ENCODE peak calls at places on chromosomes 7 and 10, in eight cellular contexts. One of them, this sample, is unnamed.

GRCh38 chr10:82037076-82037475 is 162.1 kb downstream of the NRG3 start:
- DNase-seq in activated T-cell treated with anti-CD3 and anti-CD28 coated beads for 4 hours: no peak
- DNase-seq in GM12865: no peak
- DNase-seq in left ventricle myocardium inferior: no peak
- DNase-seq in activated CD4-positive, alpha-beta T cell treated with anti-CD3 and anti-CD28 coated beads, Interleukin-2, amount 10 ng/mL, durations not matched to agents 7 days and 5 days: no peak
- DNase-seq in stimulated activated CD4-positive, alpha-beta T cell treated with anti-CD3 and anti-CD28 coated beads, TNF-alpha, amount 100 ng/mL, for 24 hours: no peak
- DNase-seq in ELR: no peak
- DNase-seq in activated CD8-positive, alpha-beta memory T cell treated with anti-CD3 and anti-CD28 coated beads, Interleukin-2, amount 50 U/mL, for 48 hours: no peak
- DNase-seq in this sample: no peak

GRCh38 chr10:63633677-63634487 is 112.7 kb downstream of the REEP3 start:
- DNase-seq in activated CD8-positive, alpha-beta memory T cell treated with anti-CD3 and anti-CD28 coated beads, Interleukin-2, amount 50 U/mL, for 48 hours: no peak
- DNase-seq in activated CD4-positive, alpha-beta T cell treated with anti-CD3 and anti-CD28 coated beads, Interleukin-2, amount 10 ng/mL, durations not matched to agents 7 days and 5 days: no peak
- DNase-seq in left ventricle myocardium inferior: no peak
- DNase-seq in GM12865: no peak
- DNase-seq in stimulated activated CD4-positive, alpha-beta T cell treated with anti-CD3 and anti-CD28 coated beads, TNF-alpha, amount 100 ng/mL, for 24 hours: no peak
- DNase-seq in ELR: peak
- DNase-seq in activated T-cell treated with anti-CD3 and anti-CD28 coated beads for 4 hours: no peak
- DNase-seq in this sample: peak

GRCh38 chr7:140206963-140207362 is 30.2 kb upstream of the KDM7A start:
- DNase-seq in left ventricle myocardium inferior: no peak
- DNase-seq in stimulated activated CD4-positive, alpha-beta T cell treated with anti-CD3 and anti-CD28 coated beads, TNF-alpha, amount 100 ng/mL, for 24 hours: no peak
- DNase-seq in activated CD4-positive, alpha-beta T cell treated with anti-CD3 and anti-CD28 coated beads, Interleukin-2, amount 10 ng/mL, durations not matched to agents 7 days and 5 days: no peak
- DNase-seq in activated T-cell treated with anti-CD3 and anti-CD28 coated beads for 4 hours: no peak
- DNase-seq in GM12865: no peak
- DNase-seq in activated CD8-positive, alpha-beta memory T cell treated with anti-CD3 and anti-CD28 coated beads, Interleukin-2, amount 50 U/mL, for 48 hours: no peak
- DNase-seq in ELR: no peak
- DNase-seq in this sample: no peak

GRCh38 chr10:31399171-31399570 is 80.2 kb downstream of the ZEB1 start:
- DNase-seq in activated T-cell treated with anti-CD3 and anti-CD28 coated beads for 4 hours: no peak
- DNase-seq in ELR: no peak
- DNase-seq in activated CD4-positive, alpha-beta T cell treated with anti-CD3 and anti-CD28 coated beads, Interleukin-2, amount 10 ng/mL, durations not matched to agents 7 days and 5 days: no peak
- DNase-seq in left ventricle myocardium inferior: no peak
- DNase-seq in GM12865: no peak
- DNase-seq in activated CD8-positive, alpha-beta memory T cell treated with anti-CD3 and anti-CD28 coated beads, Interleukin-2, amount 50 U/mL, for 48 hours: no peak
- DNase-seq in stimulated activated CD4-positive, alpha-beta T cell treated with anti-CD3 and anti-CD28 coated beads, TNF-alpha, amount 100 ng/mL, for 24 hours: no peak
- DNase-seq in this sample: no peak

GRCh38 chr7:108824840-108825540 is 255.3 kb downstream of the DNAJB9 start:
- DNase-seq in activated T-cell treated with anti-CD3 and anti-CD28 coated beads for 4 hours: no peak
- DNase-seq in stimulated activated CD4-positive, alpha-beta T cell treated with anti-CD3 and anti-CD28 coated beads, TNF-alpha, amount 100 ng/mL, for 24 hours: no peak
- DNase-seq in activated CD8-positive, alpha-beta memory T cell treated with anti-CD3 and anti-CD28 coated beads, Interleukin-2, amount 50 U/mL, for 48 hours: no peak
- DNase-seq in activated CD4-positive, alpha-beta T cell treated with anti-CD3 and anti-CD28 coated beads, Interleukin-2, amount 10 ng/mL, durations not matched to agents 7 days and 5 days: no peak
- DNase-seq in ELR: peak
- DNase-seq in left ventricle myocardium inferior: no peak
- DNase-seq in GM12865: no peak
- DNase-seq in this sample: no peak

GRCh38 chr10:48885376-48885775 is 54.3 kb downstream of the LRRC18 start:
- DNase-seq in ELR: peak
- DNase-seq in left ventricle myocardium inferior: no peak
- DNase-seq in activated CD8-positive, alpha-beta memory T cell treated with anti-CD3 and anti-CD28 coated beads, Interleukin-2, amount 50 U/mL, for 48 hours: no peak
- DNase-seq in GM12865: no peak
- DNase-seq in activated T-cell treated with anti-CD3 and anti-CD28 coated beads for 4 hours: no peak
- DNase-seq in activated CD4-positive, alpha-beta T cell treated with anti-CD3 and anti-CD28 coated beads, Interleukin-2, amount 10 ng/mL, durations not matched to agents 7 days and 5 days: no peak
- DNase-seq in stimulated activated CD4-positive, alpha-beta T cell treated with anti-CD3 and anti-CD28 coated beads, TNF-alpha, amount 100 ng/mL, for 24 hours: no peak
- DNase-seq in this sample: peak

GRCh38 chr7:143395187-143396149 is 13.2 kb downstream of the EPHA1 start:
- DNase-seq in stimulated activated CD4-positive, alpha-beta T cell treated with anti-CD3 and anti-CD28 coated beads, TNF-alpha, amount 100 ng/mL, for 24 hours: no peak
- DNase-seq in activated CD4-positive, alpha-beta T cell treated with anti-CD3 and anti-CD28 coated beads, Interleukin-2, amount 10 ng/mL, durations not matched to agents 7 days and 5 days: no peak
- DNase-seq in left ventricle myocardium inferior: no peak
- DNase-seq in activated CD8-positive, alpha-beta memory T cell treated with anti-CD3 and anti-CD28 coated beads, Interleukin-2, amount 50 U/mL, for 48 hours: no peak
- DNase-seq in activated T-cell treated with anti-CD3 and anti-CD28 coated beads for 4 hours: no peak
- DNase-seq in ELR: peak
- DNase-seq in GM12865: no peak
- DNase-seq in this sample: no peak

GRCh38 chr7:40608321-40609075 is 473.7 kb downstream of the SUGCT start:
- DNase-seq in activated T-cell treated with anti-CD3 and anti-CD28 coated beads for 4 hours: no peak
- DNase-seq in activated CD8-positive, alpha-beta memory T cell treated with anti-CD3 and anti-CD28 coated beads, Interleukin-2, amount 50 U/mL, for 48 hours: no peak
- DNase-seq in left ventricle myocardium inferior: no peak
- DNase-seq in ELR: peak
- DNase-seq in activated CD4-positive, alpha-beta T cell treated with anti-CD3 and anti-CD28 coated beads, Interleukin-2, amount 10 ng/mL, durations not matched to agents 7 days and 5 days: no peak
- DNase-seq in GM12865: no peak
- DNase-seq in stimulated activated CD4-positive, alpha-beta T cell treated with anti-CD3 and anti-CD28 coated beads, TNF-alpha, amount 100 ng/mL, for 24 hours: no peak
- DNase-seq in this sample: no peak

GRCh38 chr10:43120116-43120947 is 17.9 kb upstream of the CSGALNACT2 start:
- DNase-seq in left ventricle myocardium inferior: no peak
- DNase-seq in activated T-cell treated with anti-CD3 and anti-CD28 coated beads for 4 hours: no peak
- DNase-seq in activated CD4-positive, alpha-beta T cell treated with anti-CD3 and anti-CD28 coated beads, Interleukin-2, amount 10 ng/mL, durations not matched to agents 7 days and 5 days: no peak
- DNase-seq in GM12865: no peak
- DNase-seq in stimulated activated CD4-positive, alpha-beta T cell treated with anti-CD3 and anti-CD28 coated beads, TNF-alpha, amount 100 ng/mL, for 24 hours: no peak
- DNase-seq in activated CD8-positive, alpha-beta memory T cell treated with anti-CD3 and anti-CD28 coated beads, Interleukin-2, amount 50 U/mL, for 48 hours: peak
- DNase-seq in ELR: no peak
- DNase-seq in this sample: no peak

GRCh38 chr7:48887500-48887899 is 36.8 kb upstream of the CDC14C start:
- DNase-seq in stimulated activated CD4-positive, alpha-beta T cell treated with anti-CD3 and anti-CD28 coated beads, TNF-alpha, amount 100 ng/mL, for 24 hours: no peak
- DNase-seq in left ventricle myocardium inferior: no peak
- DNase-seq in ELR: no peak
- DNase-seq in activated CD8-positive, alpha-beta memory T cell treated with anti-CD3 and anti-CD28 coated beads, Interleukin-2, amount 50 U/mL, for 48 hours: no peak
- DNase-seq in GM12865: no peak
- DNase-seq in activated T-cell treated with anti-CD3 and anti-CD28 coated beads for 4 hours: no peak
- DNase-seq in activated CD4-positive, alpha-beta T cell treated with anti-CD3 and anti-CD28 coated beads, Interleukin-2, amount 10 ng/mL, durations not matched to agents 7 days and 5 days: no peak
- DNase-seq in this sample: no peak

GRCh38 chr7:76108540-76109233 is 60.8 kb downstream of the MDH2 start:
- DNase-seq in activated T-cell treated with anti-CD3 and anti-CD28 coated beads for 4 hours: no peak
- DNase-seq in activated CD8-positive, alpha-beta memory T cell treated with anti-CD3 and anti-CD28 coated beads, Interleukin-2, amount 50 U/mL, for 48 hours: no peak
- DNase-seq in GM12865: no peak
- DNase-seq in ELR: peak
- DNase-seq in activated CD4-positive, alpha-beta T cell treated with anti-CD3 and anti-CD28 coated beads, Interleukin-2, amount 10 ng/mL, durations not matched to agents 7 days and 5 days: no peak
- DNase-seq in stimulated activated CD4-positive, alpha-beta T cell treated with anti-CD3 and anti-CD28 coated beads, TNF-alpha, amount 100 ng/mL, for 24 hours: no peak
- DNase-seq in left ventricle myocardium inferior: no peak
- DNase-seq in this sample: no peak

GRCh38 chr10:22765660-22766547 is 51.5 kb upstream of the PIP4K2A start:
- DNase-seq in stimulated activated CD4-positive, alpha-beta T cell treated with anti-CD3 and anti-CD28 coated beads, TNF-alpha, amount 100 ng/mL, for 24 hours: no peak
- DNase-seq in GM12865: peak
- DNase-seq in activated CD8-positive, alpha-beta memory T cell treated with anti-CD3 and anti-CD28 coated beads, Interleukin-2, amount 50 U/mL, for 48 hours: no peak
- DNase-seq in activated T-cell treated with anti-CD3 and anti-CD28 coated beads for 4 hours: no peak
- DNase-seq in ELR: no peak
- DNase-seq in left ventricle myocardium inferior: no peak
- DNase-seq in activated CD4-positive, alpha-beta T cell treated with anti-CD3 and anti-CD28 coated beads, Interleukin-2, amount 10 ng/mL, durations not matched to agents 7 days and 5 days: no peak
- DNase-seq in this sample: no peak

GRCh38 chr7:157080111-157080730 is 58.5 kb upstream of the UBE3C start:
- DNase-seq in activated CD8-positive, alpha-beta memory T cell treated with anti-CD3 and anti-CD28 coated beads, Interleukin-2, amount 50 U/mL, for 48 hours: peak
- DNase-seq in activated T-cell treated with anti-CD3 and anti-CD28 coated beads for 4 hours: no peak
- DNase-seq in left ventricle myocardium inferior: no peak
- DNase-seq in GM12865: no peak
- DNase-seq in ELR: peak
- DNase-seq in stimulated activated CD4-positive, alpha-beta T cell treated with anti-CD3 and anti-CD28 coated beads, TNF-alpha, amount 100 ng/mL, for 24 hours: no peak
- DNase-seq in activated CD4-positive, alpha-beta T cell treated with anti-CD3 and anti-CD28 coated beads, Interleukin-2, amount 10 ng/mL, durations not matched to agents 7 days and 5 days: no peak
- DNase-seq in this sample: no peak

GRCh38 chr7:1298938-1299885 is 66.5 kb downstream of the UNCX start:
- DNase-seq in activated T-cell treated with anti-CD3 and anti-CD28 coated beads for 4 hours: no peak
- DNase-seq in activated CD4-positive, alpha-beta T cell treated with anti-CD3 and anti-CD28 coated beads, Interleukin-2, amount 10 ng/mL, durations not matched to agents 7 days and 5 days: no peak
- DNase-seq in left ventricle myocardium inferior: no peak
- DNase-seq in stimulated activated CD4-positive, alpha-beta T cell treated with anti-CD3 and anti-CD28 coated beads, TNF-alpha, amount 100 ng/mL, for 24 hours: no peak
- DNase-seq in GM12865: no peak
- DNase-seq in activated CD8-positive, alpha-beta memory T cell treated with anti-CD3 and anti-CD28 coated beads, Interleukin-2, amount 50 U/mL, for 48 hours: no peak
- DNase-seq in ELR: no peak
- DNase-seq in this sample: no peak

GRCh38 chr7:72435913-72436480 is 23.9 kb upstream of the CALN1 start:
- DNase-seq in GM12865: peak
- DNase-seq in activated CD4-positive, alpha-beta T cell treated with anti-CD3 and anti-CD28 coated beads, Interleukin-2, amount 10 ng/mL, durations not matched to agents 7 days and 5 days: no peak
- DNase-seq in ELR: no peak
- DNase-seq in activated T-cell treated with anti-CD3 and anti-CD28 coated beads for 4 hours: no peak
- DNase-seq in activated CD8-positive, alpha-beta memory T cell treated with anti-CD3 and anti-CD28 coated beads, Interleukin-2, amount 50 U/mL, for 48 hours: no peak
- DNase-seq in stimulated activated CD4-positive, alpha-beta T cell treated with anti-CD3 and anti-CD28 coated beads, TNF-alpha, amount 100 ng/mL, for 24 hours: no peak
- DNase-seq in left ventricle myocardium inferior: no peak
- DNase-seq in this sample: no peak

GRCh38 chr7:135147899-135148721 is at the start of gene TMEM140:
- DNase-seq in stimulated activated CD4-positive, alpha-beta T cell treated with anti-CD3 and anti-CD28 coated beads, TNF-alpha, amount 100 ng/mL, for 24 hours: no peak
- DNase-seq in left ventricle myocardium inferior: no peak
- DNase-seq in ELR: peak
- DNase-seq in activated CD8-positive, alpha-beta memory T cell treated with anti-CD3 and anti-CD28 coated beads, Interleukin-2, amount 50 U/mL, for 48 hours: peak
- DNase-seq in GM12865: peak
- DNase-seq in activated CD4-positive, alpha-beta T cell treated with anti-CD3 and anti-CD28 coated beads, Interleukin-2, amount 10 ng/mL, durations not matched to agents 7 days and 5 days: peak
- DNase-seq in activated T-cell treated with anti-CD3 and anti-CD28 coated beads for 4 hours: peak
- DNase-seq in this sample: no peak

GRCh38 chr7:148270576-148270975 is 320.0 kb upstream of the C7orf33 start:
- DNase-seq in left ventricle myocardium inferior: no peak
- DNase-seq in ELR: no peak
- DNase-seq in activated CD4-positive, alpha-beta T cell treated with anti-CD3 and anti-CD28 coated beads, Interleukin-2, amount 10 ng/mL, durations not matched to agents 7 days and 5 days: no peak
- DNase-seq in GM12865: no peak
- DNase-seq in stimulated activated CD4-positive, alpha-beta T cell treated with anti-CD3 and anti-CD28 coated beads, TNF-alpha, amount 100 ng/mL, for 24 hours: no peak
- DNase-seq in activated T-cell treated with anti-CD3 and anti-CD28 coated beads for 4 hours: no peak
- DNase-seq in activated CD8-positive, alpha-beta memory T cell treated with anti-CD3 and anti-CD28 coated beads, Interleukin-2, amount 50 U/mL, for 48 hours: no peak
- DNase-seq in this sample: no peak

GRCh38 chr10:125911990-125912389 is 15.6 kb downstream of the FANK1 start:
- DNase-seq in GM12865: no peak
- DNase-seq in left ventricle myocardium inferior: no peak
- DNase-seq in activated CD4-positive, alpha-beta T cell treated with anti-CD3 and anti-CD28 coated beads, Interleukin-2, amount 10 ng/mL, durations not matched to agents 7 days and 5 days: no peak
- DNase-seq in ELR: no peak
- DNase-seq in activated CD8-positive, alpha-beta memory T cell treated with anti-CD3 and anti-CD28 coated beads, Interleukin-2, amount 50 U/mL, for 48 hours: no peak
- DNase-seq in activated T-cell treated with anti-CD3 and anti-CD28 coated beads for 4 hours: no peak
- DNase-seq in stimulated activated CD4-positive, alpha-beta T cell treated with anti-CD3 and anti-CD28 coated beads, TNF-alpha, amount 100 ng/mL, for 24 hours: no peak
- DNase-seq in this sample: no peak

GRCh38 chr10:62374862-62375710 is 917 bp downstream of the ZNF365 start:
- DNase-seq in ELR: peak
- DNase-seq in activated CD4-positive, alpha-beta T cell treated with anti-CD3 and anti-CD28 coated beads, Interleukin-2, amount 10 ng/mL, durations not matched to agents 7 days and 5 days: no peak
- DNase-seq in GM12865: peak
- DNase-seq in stimulated activated CD4-positive, alpha-beta T cell treated with anti-CD3 and anti-CD28 coated beads, TNF-alpha, amount 100 ng/mL, for 24 hours: no peak
- DNase-seq in left ventricle myocardium inferior: no peak
- DNase-seq in activated CD8-positive, alpha-beta memory T cell treated with anti-CD3 and anti-CD28 coated beads, Interleukin-2, amount 50 U/mL, for 48 hours: no peak
- DNase-seq in activated T-cell treated with anti-CD3 and anti-CD28 coated beads for 4 hours: no peak
- DNase-seq in this sample: no peak

GRCh38 chr7:20268832-20269231 is 51.6 kb upstream of the MACC1 start:
- DNase-seq in activated CD8-positive, alpha-beta memory T cell treated with anti-CD3 and anti-CD28 coated beads, Interleukin-2, amount 50 U/mL, for 48 hours: no peak
- DNase-seq in activated CD4-positive, alpha-beta T cell treated with anti-CD3 and anti-CD28 coated beads, Interleukin-2, amount 10 ng/mL, durations not matched to agents 7 days and 5 days: no peak
- DNase-seq in stimulated activated CD4-positive, alpha-beta T cell treated with anti-CD3 and anti-CD28 coated beads, TNF-alpha, amount 100 ng/mL, for 24 hours: no peak
- DNase-seq in ELR: no peak
- DNase-seq in activated T-cell treated with anti-CD3 and anti-CD28 coated beads for 4 hours: no peak
- DNase-seq in left ventricle myocardium inferior: no peak
- DNase-seq in GM12865: no peak
- DNase-seq in this sample: no peak

GRCh38 chr10:71921319-71922027 is 42.7 kb upstream of the CHST3 start:
- DNase-seq in left ventricle myocardium inferior: peak
- DNase-seq in ELR: peak
- DNase-seq in GM12865: no peak
- DNase-seq in activated CD8-positive, alpha-beta memory T cell treated with anti-CD3 and anti-CD28 coated beads, Interleukin-2, amount 50 U/mL, for 48 hours: no peak
- DNase-seq in activated CD4-positive, alpha-beta T cell treated with anti-CD3 and anti-CD28 coated beads, Interleukin-2, amount 10 ng/mL, durations not matched to agents 7 days and 5 days: no peak
- DNase-seq in activated T-cell treated with anti-CD3 and anti-CD28 coated beads for 4 hours: no peak
- DNase-seq in stimulated activated CD4-positive, alpha-beta T cell treated with anti-CD3 and anti-CD28 coated beads, TNF-alpha, amount 100 ng/mL, for 24 hours: no peak
- DNase-seq in this sample: no peak

GRCh38 chr7:157849341-157849596 is 512.5 kb downstream of the DNAJB6 start:
- DNase-seq in GM12865: no peak
- DNase-seq in ELR: no peak
- DNase-seq in activated CD8-positive, alpha-beta memory T cell treated with anti-CD3 and anti-CD28 coated beads, Interleukin-2, amount 50 U/mL, for 48 hours: no peak
- DNase-seq in left ventricle myocardium inferior: no peak
- DNase-seq in activated CD4-positive, alpha-beta T cell treated with anti-CD3 and anti-CD28 coated beads, Interleukin-2, amount 10 ng/mL, durations not matched to agents 7 days and 5 days: no peak
- DNase-seq in stimulated activated CD4-positive, alpha-beta T cell treated with anti-CD3 and anti-CD28 coated beads, TNF-alpha, amount 100 ng/mL, for 24 hours: no peak
- DNase-seq in activated T-cell treated with anti-CD3 and anti-CD28 coated beads for 4 hours: no peak
- DNase-seq in this sample: no peak

GRCh38 chr10:43202657-43203490 is 64.0 kb downstream of the RASGEF1A start:
- DNase-seq in ELR: no peak
- DNase-seq in activated T-cell treated with anti-CD3 and anti-CD28 coated beads for 4 hours: peak
- DNase-seq in stimulated activated CD4-positive, alpha-beta T cell treated with anti-CD3 and anti-CD28 coated beads, TNF-alpha, amount 100 ng/mL, for 24 hours: no peak
- DNase-seq in left ventricle myocardium inferior: peak
- DNase-seq in activated CD8-positive, alpha-beta memory T cell treated with anti-CD3 and anti-CD28 coated beads, Interleukin-2, amount 50 U/mL, for 48 hours: peak
- DNase-seq in GM12865: peak
- DNase-seq in activated CD4-positive, alpha-beta T cell treated with anti-CD3 and anti-CD28 coated beads, Interleukin-2, amount 10 ng/mL, durations not matched to agents 7 days and 5 days: peak
- DNase-seq in this sample: peak

GRCh38 chr10:124741281-124741921 is 2.8 kb downstream of the FAM53B start:
- DNase-seq in activated T-cell treated with anti-CD3 and anti-CD28 coated beads for 4 hours: peak
- DNase-seq in left ventricle myocardium inferior: peak
- DNase-seq in ELR: peak
- DNase-seq in activated CD4-positive, alpha-beta T cell treated with anti-CD3 and anti-CD28 coated beads, Interleukin-2, amount 10 ng/mL, durations not matched to agents 7 days and 5 days: peak
- DNase-seq in activated CD8-positive, alpha-beta memory T cell treated with anti-CD3 and anti-CD28 coated beads, Interleukin-2, amount 50 U/mL, for 48 hours: no peak
- DNase-seq in GM12865: peak
- DNase-seq in stimulated activated CD4-positive, alpha-beta T cell treated with anti-CD3 and anti-CD28 coated beads, TNF-alpha, amount 100 ng/mL, for 24 hours: no peak
- DNase-seq in this sample: peak

GRCh38 chr10:78864761-78865517 is 203.8 kb upstream of the ZMIZ1 start:
- DNase-seq in activated T-cell treated with anti-CD3 and anti-CD28 coated beads for 4 hours: no peak
- DNase-seq in GM12865: no peak
- DNase-seq in stimulated activated CD4-positive, alpha-beta T cell treated with anti-CD3 and anti-CD28 coated beads, TNF-alpha, amount 100 ng/mL, for 24 hours: no peak
- DNase-seq in activated CD8-positive, alpha-beta memory T cell treated with anti-CD3 and anti-CD28 coated beads, Interleukin-2, amount 50 U/mL, for 48 hours: no peak
- DNase-seq in left ventricle myocardium inferior: no peak
- DNase-seq in ELR: no peak
- DNase-seq in activated CD4-positive, alpha-beta T cell treated with anti-CD3 and anti-CD28 coated beads, Interleukin-2, amount 10 ng/mL, durations not matched to agents 7 days and 5 days: no peak
- DNase-seq in this sample: no peak

GRCh38 chr7:97971120-97971989 is 18.6 kb downstream of the OCM2 start:
- DNase-seq in activated T-cell treated with anti-CD3 and anti-CD28 coated beads for 4 hours: peak
- DNase-seq in stimulated activated CD4-positive, alpha-beta T cell treated with anti-CD3 and anti-CD28 coated beads, TNF-alpha, amount 100 ng/mL, for 24 hours: no peak
- DNase-seq in activated CD8-positive, alpha-beta memory T cell treated with anti-CD3 and anti-CD28 coated beads, Interleukin-2, amount 50 U/mL, for 48 hours: peak
- DNase-seq in ELR: peak
- DNase-seq in left ventricle myocardium inferior: no peak
- DNase-seq in GM12865: peak
- DNase-seq in activated CD4-positive, alpha-beta T cell treated with anti-CD3 and anti-CD28 coated beads, Interleukin-2, amount 10 ng/mL, durations not matched to agents 7 days and 5 days: peak
- DNase-seq in this sample: no peak

GRCh38 chr7:112204776-112205347 is 1.3 kb downstream of the DOCK4 start:
- DNase-seq in activated CD4-positive, alpha-beta T cell treated with anti-CD3 and anti-CD28 coated beads, Interleukin-2, amount 10 ng/mL, durations not matched to agents 7 days and 5 days: peak
- DNase-seq in activated T-cell treated with anti-CD3 and anti-CD28 coated beads for 4 hours: no peak
- DNase-seq in ELR: peak
- DNase-seq in activated CD8-positive, alpha-beta memory T cell treated with anti-CD3 and anti-CD28 coated beads, Interleukin-2, amount 50 U/mL, for 48 hours: no peak
- DNase-seq in stimulated activated CD4-positive, alpha-beta T cell treated with anti-CD3 and anti-CD28 coated beads, TNF-alpha, amount 100 ng/mL, for 24 hours: no peak
- DNase-seq in left ventricle myocardium inferior: no peak
- DNase-seq in GM12865: no peak
- DNase-seq in this sample: no peak

GRCh38 chr7:65238785-65239184 is 134.9 kb upstream of the ZNF92 start:
- DNase-seq in left ventricle myocardium inferior: no peak
- DNase-seq in stimulated activated CD4-positive, alpha-beta T cell treated with anti-CD3 and anti-CD28 coated beads, TNF-alpha, amount 100 ng/mL, for 24 hours: no peak
- DNase-seq in GM12865: no peak
- DNase-seq in activated CD4-positive, alpha-beta T cell treated with anti-CD3 and anti-CD28 coated beads, Interleukin-2, amount 10 ng/mL, durations not matched to agents 7 days and 5 days: no peak
- DNase-seq in activated CD8-positive, alpha-beta memory T cell treated with anti-CD3 and anti-CD28 coated beads, Interleukin-2, amount 50 U/mL, for 48 hours: no peak
- DNase-seq in ELR: no peak
- DNase-seq in activated T-cell treated with anti-CD3 and anti-CD28 coated beads for 4 hours: no peak
- DNase-seq in this sample: no peak

GRCh38 chr7:158606111-158606510 is 18.5 kb upstream of the PTPRN2 start:
- DNase-seq in GM12865: no peak
- DNase-seq in activated CD4-positive, alpha-beta T cell treated with anti-CD3 and anti-CD28 coated beads, Interleukin-2, amount 10 ng/mL, durations not matched to agents 7 days and 5 days: no peak
- DNase-seq in activated T-cell treated with anti-CD3 and anti-CD28 coated beads for 4 hours: no peak
- DNase-seq in left ventricle myocardium inferior: no peak
- DNase-seq in ELR: no peak
- DNase-seq in stimulated activated CD4-positive, alpha-beta T cell treated with anti-CD3 and anti-CD28 coated beads, TNF-alpha, amount 100 ng/mL, for 24 hours: no peak
- DNase-seq in activated CD8-positive, alpha-beta memory T cell treated with anti-CD3 and anti-CD28 coated beads, Interleukin-2, amount 50 U/mL, for 48 hours: no peak
- DNase-seq in this sample: no peak

GRCh38 chr10:6427357-6427959 is 152.6 kb downstream of the PRKCQ start:
- DNase-seq in left ventricle myocardium inferior: no peak
- DNase-seq in activated CD8-positive, alpha-beta memory T cell treated with anti-CD3 and anti-CD28 coated beads, Interleukin-2, amount 50 U/mL, for 48 hours: no peak
- DNase-seq in stimulated activated CD4-positive, alpha-beta T cell treated with anti-CD3 and anti-CD28 coated beads, TNF-alpha, amount 100 ng/mL, for 24 hours: no peak
- DNase-seq in activated CD4-positive, alpha-beta T cell treated with anti-CD3 and anti-CD28 coated beads, Interleukin-2, amount 10 ng/mL, durations not matched to agents 7 days and 5 days: no peak
- DNase-seq in activated T-cell treated with anti-CD3 and anti-CD28 coated beads for 4 hours: no peak
- DNase-seq in GM12865: no peak
- DNase-seq in ELR: no peak
- DNase-seq in this sample: no peak

GRCh38 chr7:101974365-101974764 is 156.9 kb downstream of the CUX1 start:
- DNase-seq in activated T-cell treated with anti-CD3 and anti-CD28 coated beads for 4 hours: no peak
- DNase-seq in stimulated activated CD4-positive, alpha-beta T cell treated with anti-CD3 and anti-CD28 coated beads, TNF-alpha, amount 100 ng/mL, for 24 hours: no peak
- DNase-seq in activated CD4-positive, alpha-beta T cell treated with anti-CD3 and anti-CD28 coated beads, Interleukin-2, amount 10 ng/mL, durations not matched to agents 7 days and 5 days: no peak
- DNase-seq in left ventricle myocardium inferior: no peak
- DNase-seq in GM12865: no peak
- DNase-seq in activated CD8-positive, alpha-beta memory T cell treated with anti-CD3 and anti-CD28 coated beads, Interleukin-2, amount 50 U/mL, for 48 hours: no peak
- DNase-seq in ELR: no peak
- DNase-seq in this sample: no peak

GRCh38 chr7:73613954-73614735 is 10.2 kb downstream of the MLXIPL start:
- DNase-seq in stimulated activated CD4-positive, alpha-beta T cell treated with anti-CD3 and anti-CD28 coated beads, TNF-alpha, amount 100 ng/mL, for 24 hours: no peak
- DNase-seq in left ventricle myocardium inferior: no peak
- DNase-seq in activated T-cell treated with anti-CD3 and anti-CD28 coated beads for 4 hours: no peak
- DNase-seq in activated CD8-positive, alpha-beta memory T cell treated with anti-CD3 and anti-CD28 coated beads, Interleukin-2, amount 50 U/mL, for 48 hours: no peak
- DNase-seq in ELR: no peak
- DNase-seq in GM12865: no peak
- DNase-seq in activated CD4-positive, alpha-beta T cell treated with anti-CD3 and anti-CD28 coated beads, Interleukin-2, amount 10 ng/mL, durations not matched to agents 7 days and 5 days: no peak
- DNase-seq in this sample: no peak

GRCh38 chr10:79442171-79443040 is 3.0 kb downstream of the ZCCHC24 start:
- DNase-seq in left ventricle myocardium inferior: no peak
- DNase-seq in ELR: no peak
- DNase-seq in activated CD8-positive, alpha-beta memory T cell treated with anti-CD3 and anti-CD28 coated beads, Interleukin-2, amount 50 U/mL, for 48 hours: peak
- DNase-seq in GM12865: no peak
- DNase-seq in activated T-cell treated with anti-CD3 and anti-CD28 coated beads for 4 hours: no peak
- DNase-seq in activated CD4-positive, alpha-beta T cell treated with anti-CD3 and anti-CD28 coated beads, Interleukin-2, amount 10 ng/mL, durations not matched to agents 7 days and 5 days: no peak
- DNase-seq in stimulated activated CD4-positive, alpha-beta T cell treated with anti-CD3 and anti-CD28 coated beads, TNF-alpha, amount 100 ng/mL, for 24 hours: no peak
- DNase-seq in this sample: no peak

GRCh38 chr10:97538401-97538800 is 34.2 kb upstream of the ANKRD2 start:
- DNase-seq in left ventricle myocardium inferior: no peak
- DNase-seq in activated T-cell treated with anti-CD3 and anti-CD28 coated beads for 4 hours: no peak
- DNase-seq in activated CD4-positive, alpha-beta T cell treated with anti-CD3 and anti-CD28 coated beads, Interleukin-2, amount 10 ng/mL, durations not matched to agents 7 days and 5 days: no peak
- DNase-seq in activated CD8-positive, alpha-beta memory T cell treated with anti-CD3 and anti-CD28 coated beads, Interleukin-2, amount 50 U/mL, for 48 hours: no peak
- DNase-seq in GM12865: no peak
- DNase-seq in stimulated activated CD4-positive, alpha-beta T cell treated with anti-CD3 and anti-CD28 coated beads, TNF-alpha, amount 100 ng/mL, for 24 hours: no peak
- DNase-seq in ELR: peak
- DNase-seq in this sample: no peak

This sample was measured in 8988T.